ENCODE peak calls at places on chromosomes 2 and 18, in six cellular contexts. I is left lung, H is progenitor cell of endocrine pancreas, X is Peyer's patch, T is glutamatergic neuron, G is uterus. Z is an unnamed sample.

GRCh38 chr18:63339920-63340484 is 20.4 kb upstream of the BCL2 start:
- DNase-seq in I (no peak), H (no peak), X (peak; percentile 58), T (peak; percentile 47), G (no peak), Z (peak; percentile 50)

GRCh38 chr2:181892795-181893435 is 1.4 kb downstream of the ITPRID2 start:
- DNase-seq in I (no peak), H (no peak), X (no peak), T (no peak), G (no peak), Z (no peak)

GRCh38 chr2:29530281-29530680 is 391.1 kb downstream of the ALK start:
- DNase-seq in I (no peak), H (no peak), X (no peak), T (no peak), G (no peak), Z (no peak)

GRCh38 chr2:118841450-118841827 is 6.0 kb downstream of the EN1 start:
- DNase-seq in I (no peak), H (no peak), X (no peak), T (no peak), G (no peak), Z (no peak)

GRCh38 chr18:22813648-22814328 is 119.3 kb upstream of the RBBP8 start:
- DNase-seq in I (no peak), H (no peak), X (peak; percentile 53), T (no peak), G (no peak), Z (no peak)

GRCh38 chr2:439540-440465 is 151.9 kb upstream of the ALKAL2 start:
- DNase-seq in I (no peak), H (no peak), X (no peak), T (no peak), G (peak; percentile 45), Z (no peak)

GRCh38 chr2:229641676-229642075 is 72.7 kb downstream of the DNER start:
- DNase-seq in I (no peak), H (no peak), X (no peak), T (no peak), G (no peak), Z (no peak)

GRCh38 chr2:241948299-241948897 is 78.9 kb downstream of the RTP5 start:
- DNase-seq in I (no peak), H (no peak), X (peak; percentile 5), T (no peak), G (no peak), Z (no peak)

GRCh38 chr2:27977623-27978312 is 87.2 kb downstream of the BABAM2 start:
- DNase-seq in I (no peak), H (no peak), X (no peak), T (no peak), G (no peak), Z (no peak)

GRCh38 chr2:30034052-30034775 is 112.6 kb upstream of the YPEL5 start:
- DNase-seq in I (no peak), H (no peak), X (no peak), T (no peak), G (no peak), Z (no peak)

GRCh38 chr18:9933865-9934264 is 20.0 kb downstream of the VAPA start:
- DNase-seq in I (no peak), H (no peak), X (no peak), T (no peak), G (no peak), Z (no peak)

GRCh38 chr2:177693658-177694334 is 301.2 kb downstream of the AGPS start:
- DNase-seq in I (no peak), H (no peak), X (no peak), T (no peak), G (peak; percentile 60), Z (no peak)

GRCh38 chr18:48459471-48459870 is 50.3 kb upstream of the ZBTB7C start:
- DNase-seq in I (no peak), H (no peak), X (no peak), T (no peak), G (no peak), Z (no peak)

DNA sequence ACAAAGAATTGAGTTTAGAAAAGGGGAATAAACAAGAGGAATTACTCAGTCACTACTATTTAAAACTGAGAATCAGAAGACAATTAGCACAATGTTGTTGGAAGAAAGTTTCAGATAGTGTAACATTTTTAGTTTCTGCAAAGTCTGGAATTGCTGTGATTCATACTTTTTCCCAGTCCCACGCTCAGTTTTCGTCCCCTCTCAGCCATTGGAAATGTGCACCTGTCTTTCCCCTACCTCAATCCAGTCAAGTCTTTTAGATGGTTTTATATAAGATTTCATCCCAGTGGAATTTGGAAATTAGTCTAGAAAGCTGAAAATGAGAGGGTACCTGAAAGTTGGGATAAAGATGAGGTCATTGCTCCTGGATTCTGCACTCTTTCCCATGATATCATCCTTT is 66.3 kb upstream of the CHMP1B start:
- DNase-seq in I (no peak), H (no peak), X (no peak), T (no peak), G (no peak), Z (no peak)
- TF ChIP-seq CTCF in I (no peak), H (no peak), X (no peak), T (no peak), G (no peak), Z (no peak)

GRCh38 chr18:12010187-12010802 is 29.0 kb downstream of the IMPA2 start:
- DNase-seq in I (no peak), H (no peak), X (no peak), T (no peak), G (no peak), Z (no peak)
- TF ChIP-seq CTCF in I (no peak), H (peak; percentile 16), X (peak; percentile 20), T (no peak), G (no peak), Z (no peak)

GRCh38 chr18:7596133-7596532 is 29.0 kb downstream of the PTPRM start:
- DNase-seq in I (no peak), H (no peak), X (no peak), T (no peak), G (no peak), Z (no peak)

GRCh38 chr18:7598167-7599062 is 31.3 kb downstream of the PTPRM start:
- DNase-seq in I (no peak), H (no peak), X (no peak), T (no peak), G (no peak), Z (no peak)

GRCh38 chr18:7593194-7593819 is 26.2 kb downstream of the PTPRM start:
- DNase-seq in I (no peak), H (no peak), X (no peak), T (no peak), G (no peak), Z (no peak)

GRCh38 chr18:7590800-7591560 is 23.9 kb downstream of the PTPRM start:
- DNase-seq in I (no peak), H (no peak), X (no peak), T (no peak), G (no peak), Z (no peak)

DNA sequence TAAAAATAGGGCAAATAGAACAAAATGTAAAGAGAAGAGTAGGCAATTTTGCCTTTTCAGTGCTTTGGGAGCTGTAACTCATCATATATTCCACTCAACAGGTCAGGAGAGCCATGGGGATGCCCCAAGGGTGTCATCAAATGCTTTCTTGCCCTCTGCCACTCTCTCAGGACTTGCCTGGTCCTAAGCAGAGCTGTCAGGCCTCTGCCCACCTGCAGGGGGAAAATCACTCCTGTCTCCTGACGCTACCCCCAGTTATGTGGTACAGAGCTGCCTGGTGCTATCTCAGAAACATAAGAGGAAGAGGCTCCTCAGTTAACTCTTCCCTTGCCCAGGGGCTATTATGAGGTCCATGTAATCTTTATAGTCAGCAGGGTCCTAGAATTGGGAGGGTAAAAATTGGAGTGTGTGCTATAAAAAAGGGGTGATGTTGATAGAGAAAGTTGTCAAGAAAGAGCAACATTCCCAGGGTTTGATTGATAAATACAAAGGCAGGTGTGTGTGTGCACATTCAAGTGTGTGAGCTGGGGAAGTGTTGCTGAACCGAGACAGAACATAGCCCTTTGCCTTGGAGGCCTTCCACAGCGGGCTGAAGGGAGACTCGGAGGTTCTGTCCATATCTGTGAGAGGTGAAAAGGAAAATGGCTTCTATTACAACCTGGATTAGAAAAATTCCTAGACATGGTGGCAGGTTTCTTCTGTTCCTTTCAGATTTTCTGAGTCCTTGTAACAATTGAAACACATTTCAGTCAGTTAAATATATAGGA is 25.4 kb downstream of the PTPRM start:
- DNase-seq in I (no peak), H (no peak), X (no peak), T (peak; percentile 24), G (no peak), Z (peak; percentile 32)
- TF ChIP-seq CTCF in I (no peak), H (peak; percentile 51), X (no peak), T (peak; percentile 25), G (no peak), Z (peak; percentile 53)

GRCh38 chr2:72921088-72921851 is 4.0 kb downstream of the EMX1 start:
- DNase-seq in I (peak; percentile 67), H (no peak), X (peak; percentile 44), T (no peak), G (no peak), Z (no peak)
- TF ChIP-seq CTCF in I (no peak), H (no peak), X (no peak), T (no peak), G (no peak), Z (no peak)

DNA sequence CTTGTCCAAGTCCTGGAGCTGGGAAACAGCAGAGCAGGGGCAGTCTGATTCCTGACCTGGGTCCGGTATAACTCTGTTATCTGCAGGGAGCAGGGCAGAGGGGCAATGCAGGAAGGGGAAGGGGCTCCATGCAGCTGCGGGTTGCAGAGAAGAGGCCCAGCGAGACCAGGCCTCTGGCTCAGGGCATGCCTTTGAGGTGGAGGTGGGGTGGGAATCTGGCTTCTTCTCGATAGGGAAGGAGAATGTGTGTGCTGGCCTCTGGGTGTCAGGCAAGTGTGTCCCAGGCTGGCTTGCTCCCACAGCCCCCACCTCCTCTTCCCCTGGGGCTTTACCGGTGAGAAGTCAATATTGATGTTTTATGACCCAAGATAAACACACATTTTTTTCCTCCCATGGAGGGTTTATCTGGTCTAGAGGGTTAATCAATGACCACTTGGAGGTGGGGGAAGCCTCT is 187.1 kb upstream of the HAAO start:
- DNase-seq in I (no peak), H (peak; percentile 55), X (peak; percentile 70), T (no peak), G (no peak), Z (no peak)
- TF ChIP-seq CTCF in I (no peak), H (peak; percentile 44), X (peak; percentile 17), T (no peak), G (no peak), Z (no peak)

GRCh38 chr2:232592687-232593407 is 40.6 kb upstream of the EFHD1 start:
- DNase-seq in I (no peak), H (no peak), X (peak; percentile 73), T (no peak), G (no peak), Z (no peak)
- TF ChIP-seq CTCF in I (no peak), H (no peak), X (peak; percentile 43), T (no peak), G (no peak), Z (no peak)

Z was measured in endothelial cell.